ENCODE peak calls at places on chromosomes 11 and 22, in nine cellular contexts. H is sigmoid colon, F is ovary, C is A549, X is transverse colon, S is breast epithelium, J is tibial nerve, P is H1, U is GM12878. Y is an unnamed sample.

GRCh38 chr22:27776410-27776958 is 25.1 kb downstream of the MN1 start:
- DNase-seq in H (no peak), F (no peak), C (no peak), X (no peak), S (no peak), J (no peak), P (no peak), U (no peak), Y (no peak)

GRCh38 chr11:116162541-116163230 is 610.1 kb downstream of the BUD13 start:
- DNase-seq in H (no peak), F (no peak), C (no peak), X (no peak), S (no peak), J (no peak), P (peak; percentile 53), U (no peak), Y (no peak)

GRCh38 chr11:110711776-110712642 is at the start of gene ARHGAP20:
- DNase-seq in H (peak; percentile 85), F (peak; percentile 64), C (peak; percentile 15), X (peak; percentile 77), S (peak; percentile 41), J (peak; percentile 46), P (peak; percentile 80), U (no peak), Y (peak; percentile 26)

GRCh38 chr11:120527111-120527748 is 15.7 kb downstream of the GRIK4 start:
- DNase-seq in H (no peak), F (peak; percentile 84), C (no peak), X (no peak), S (peak; percentile 44), J (no peak), P (peak; percentile 87), U (no peak), Y (no peak)

GRCh38 chr11:61543606-61544306 is 35.2 kb downstream of the LRRC10B start:
- DNase-seq in H (no peak), F (no peak), C (peak; percentile 44), X (no peak), S (no peak), J (no peak), P (no peak), U (no peak), Y (no peak)

GRCh38 chr11:130146797-130147196 is 12.8 kb upstream of the ST14 start:
- DNase-seq in H (no peak), F (no peak), C (no peak), X (peak; percentile 43), S (peak; percentile 34), J (no peak), P (no peak), U (no peak), Y (no peak)

GRCh38 chr11:123054301-123055065 is 7.5 kb downstream of the HSPA8 start:
- DNase-seq in H (no peak), F (no peak), C (peak; percentile 55), X (no peak), S (no peak), J (no peak), P (no peak), U (no peak), Y (no peak)

GRCh38 chr22:21026783-21027692 is 5.3 kb downstream of the SLC7A4 start:
- DNase-seq in H (no peak), F (peak; percentile 86), C (no peak), X (no peak), S (peak; percentile 40), J (no peak), P (no peak), U (no peak), Y (no peak)

GRCh38 chr22:35313311-35314121 is 13.8 kb downstream of the TOM1 start:
- DNase-seq in H (peak; percentile 67), F (peak; percentile 38), C (peak; percentile 21), X (no peak), S (peak; percentile 42), J (peak; percentile 9), P (no peak), U (no peak), Y (peak; percentile 87)

DNA sequence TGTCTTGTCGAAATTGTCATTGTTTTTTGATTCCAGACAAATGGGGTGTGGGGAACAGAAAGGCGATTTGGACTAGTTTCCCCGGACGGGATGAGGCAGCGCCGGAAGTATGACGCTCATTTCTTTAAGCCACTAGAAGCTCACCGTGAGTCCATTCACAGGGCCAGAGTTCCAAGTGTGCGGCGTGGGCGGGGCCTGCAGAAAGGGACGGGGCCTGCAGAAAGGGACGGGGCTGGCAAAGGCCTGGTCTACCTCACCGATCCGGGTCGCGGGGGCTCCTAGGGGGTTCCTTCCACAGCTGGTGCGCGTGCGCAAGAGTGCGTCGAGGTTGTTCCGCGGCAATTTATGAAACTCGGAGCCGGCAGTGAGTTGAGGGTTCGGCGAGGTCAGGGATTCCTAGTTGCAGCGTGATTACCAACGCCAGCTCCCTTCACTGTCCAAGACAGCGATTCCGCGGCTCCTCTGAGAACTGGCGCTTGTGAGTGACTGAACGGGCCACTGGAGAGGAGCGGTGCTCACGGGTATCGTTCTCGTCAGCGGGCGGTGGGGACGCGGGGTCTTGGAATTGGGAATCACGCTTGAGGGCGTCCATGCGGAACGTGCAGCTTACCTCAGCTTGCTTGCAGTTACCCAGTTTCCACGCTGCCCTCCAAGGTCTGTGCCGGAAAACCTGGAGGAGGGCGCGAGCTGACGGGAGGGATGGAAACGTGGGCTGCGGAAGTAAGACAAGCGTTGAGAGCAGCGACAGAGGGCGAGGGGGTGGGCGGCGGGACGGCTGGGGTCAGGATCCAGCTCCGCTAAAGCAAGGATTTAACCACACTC is at the start of gene ZNF215:
- DNase-seq in H (peak; percentile 85), F (peak; percentile 75), C (peak; percentile 33), X (peak; percentile 89), S (peak; percentile 23), J (peak; percentile 25), P (peak; percentile 88), U (no peak), Y (peak; percentile 90)
- TF ChIP-seq POLR2A in H (no peak), F (no peak), C (no peak), X (no peak), S (no peak), J (no peak), P (no peak), U (no peak), Y (no peak)

GRCh38 chr22:38789606-38790005 is 4.3 kb downstream of the DNAL4 start:
- DNase-seq in H (peak; percentile 24), F (no peak), C (no peak), X (no peak), S (no peak), J (no peak), P (no peak), U (no peak), Y (no peak)

GRCh38 chr22:38788846-38789245 is 5.1 kb downstream of the DNAL4 start:
- DNase-seq in H (peak; percentile 36), F (no peak), C (no peak), X (no peak), S (no peak), J (no peak), P (no peak), U (no peak), Y (no peak)

GRCh38 chr22:38788417-38788816 is 5.5 kb downstream of the DNAL4 start:
- DNase-seq in H (peak; percentile 79), F (no peak), C (no peak), X (no peak), S (peak; percentile 55), J (no peak), P (no peak), U (no peak), Y (peak; percentile 63)

GRCh38 chr22:38786631-38787030 is 7.3 kb downstream of the DNAL4 start:
- DNase-seq in H (no peak), F (peak; percentile 28), C (no peak), X (no peak), S (no peak), J (no peak), P (no peak), U (no peak), Y (no peak)

DNA sequence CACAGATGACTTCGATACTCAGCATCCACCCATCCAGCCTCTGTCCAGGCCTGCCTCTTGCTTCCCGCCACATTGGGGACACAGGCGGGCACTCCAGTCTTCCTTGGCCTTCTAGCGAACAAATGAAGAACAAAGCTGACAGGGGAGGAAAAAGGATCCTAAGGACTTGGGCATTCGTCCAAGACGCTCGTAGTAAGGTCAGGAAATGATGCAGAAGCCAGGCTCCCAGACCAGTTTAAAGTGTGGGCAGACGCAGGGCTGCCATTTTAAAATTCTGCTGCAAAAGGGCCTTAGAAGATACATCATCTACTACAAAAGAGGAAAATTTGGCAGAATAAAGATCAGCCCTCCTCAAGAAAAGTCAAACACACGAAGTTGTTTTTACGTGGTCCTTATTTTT is 5.9 kb downstream of the DNAL4 start:
- DNase-seq in H (peak; percentile 65), F (no peak), C (no peak), X (no peak), S (no peak), J (no peak), P (no peak), U (no peak), Y (no peak)
- H3K4me3 ChIP-seq in H (no peak overlapping the region), F (no peak overlapping the region), C (no peak overlapping the region), X (no peak overlapping the region), S (no peak overlapping the region), J (no peak overlapping the region), P (no peak overlapping the region), U (no peak overlapping the region), Y (no peak overlapping the region)

DNA sequence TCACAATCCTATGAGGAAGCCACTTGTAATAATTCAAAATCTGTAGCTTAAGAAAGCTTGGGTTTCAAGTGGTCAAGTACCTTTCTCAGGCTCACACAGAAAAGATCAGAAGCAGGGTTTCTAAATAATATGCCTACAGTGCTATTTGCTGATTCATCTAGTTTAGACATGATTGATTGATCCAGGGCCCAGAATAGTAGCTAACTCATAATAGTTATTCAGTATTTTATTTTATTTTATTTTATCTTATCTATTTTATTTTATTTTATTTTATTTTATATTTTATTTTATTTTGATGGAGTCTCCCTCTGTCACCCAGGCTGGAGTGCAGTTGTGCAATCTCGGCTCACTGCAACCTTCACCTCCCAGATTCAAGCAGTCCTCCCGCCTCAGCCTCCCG is 15.9 kb upstream of the PANX3 start:
- DNase-seq in H (no peak), F (no peak), C (no peak), X (no peak), S (no peak), J (no peak), P (no peak), U (no peak), Y (no peak)
- TF ChIP-seq POLR2A in H (no peak), F (no peak), C (no peak), X (no peak), S (no peak), J (no peak), P (no peak), U (no peak), Y (no peak)

DNA sequence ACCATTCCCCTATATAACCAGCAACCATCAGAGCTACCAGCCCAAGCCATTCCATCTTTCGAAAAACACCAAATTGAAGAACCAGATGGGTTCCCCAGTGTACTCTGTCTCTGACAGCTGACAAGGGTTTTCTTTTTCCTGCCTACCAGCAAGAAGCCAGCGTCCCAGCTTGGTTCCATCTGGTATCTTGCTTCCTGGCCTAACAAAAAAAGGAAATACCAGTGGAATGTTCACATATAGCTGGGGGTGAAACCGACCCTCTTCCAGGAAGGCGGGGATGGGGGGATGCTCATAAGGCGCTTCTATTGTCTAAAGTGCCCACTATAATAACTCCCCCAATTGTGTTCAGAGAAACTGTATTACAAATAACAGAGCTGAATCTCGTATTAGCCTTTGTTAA is 172.3 kb downstream of the LDLRAD3 start:
- DNase-seq in H (no peak), F (no peak), C (no peak), X (no peak), S (no peak), J (no peak), P (no peak), U (no peak), Y (no peak)
- H3K4me3 ChIP-seq in H (no peak overlapping the region), F (no peak overlapping the region), C (no peak overlapping the region), X (no peak overlapping the region), S (no peak overlapping the region), J (no peak overlapping the region), P (no peak overlapping the region), U (no peak overlapping the region), Y (no peak overlapping the region)

GRCh38 chr11:65442952-65443351 is 20.4 kb downstream of the NEAT1 start:
- DNase-seq in H (no peak), F (peak; percentile 27), C (no peak), X (no peak), S (no peak), J (peak; percentile 8), P (no peak), U (no peak), Y (no peak)
- TF ChIP-seq POLR2A in H (no peak), F (no peak), C (no peak), X (no peak), S (no peak), J (no peak), P (no peak), U (peak; percentile 44), Y (no peak)